ENCODE peak calls at places on chromosomes 6 and 20, in six cellular contexts. One of them, this sample, is unnamed.

GRCh38 chr6:73942581-73942980 is 246.6 kb downstream of the CD109 start:
- DNase-seq in skeletal muscle cell: peak
- DNase-seq in CD8-positive, alpha-beta T cell: no peak
- DNase-seq in Jurkat, Clone E6-1: no peak
- DNase-seq in A549: no peak
- DNase-seq in transverse colon: no peak
- DNase-seq in this sample: peak

GRCh38 chr6:122833229-122833556 is 44.1 kb downstream of the SMPDL3A start:
- DNase-seq in skeletal muscle cell: no peak
- DNase-seq in CD8-positive, alpha-beta T cell: no peak
- DNase-seq in Jurkat, Clone E6-1: no peak
- DNase-seq in A549: no peak
- DNase-seq in transverse colon: no peak
- DNase-seq in this sample: no peak

GRCh38 chr6:35654883-35655282 is 33.8 kb downstream of the FKBP5 start:
- DNase-seq in skeletal muscle cell: no peak
- DNase-seq in CD8-positive, alpha-beta T cell: no peak
- DNase-seq in Jurkat, Clone E6-1: no peak
- DNase-seq in A549: no peak
- DNase-seq in transverse colon: no peak
- DNase-seq in this sample: no peak

GRCh38 chr6:119234457-119234856 is 115.1 kb downstream of the MAN1A1 start:
- DNase-seq in skeletal muscle cell: no peak
- DNase-seq in CD8-positive, alpha-beta T cell: no peak
- DNase-seq in Jurkat, Clone E6-1: no peak
- DNase-seq in A549: no peak
- DNase-seq in transverse colon: no peak
- DNase-seq in this sample: no peak

GRCh38 chr6:154814063-154814462 is 80.8 kb downstream of the SCAF8 start:
- DNase-seq in skeletal muscle cell: no peak
- DNase-seq in CD8-positive, alpha-beta T cell: no peak
- DNase-seq in Jurkat, Clone E6-1: no peak
- DNase-seq in A549: no peak
- DNase-seq in transverse colon: no peak
- DNase-seq in this sample: no peak

GRCh38 chr6:8085053-8085511 is 17.3 kb downstream of the EEF1E1 start:
- DNase-seq in skeletal muscle cell: peak
- DNase-seq in CD8-positive, alpha-beta T cell: no peak
- DNase-seq in Jurkat, Clone E6-1: no peak
- DNase-seq in A549: no peak
- DNase-seq in transverse colon: no peak
- DNase-seq in this sample: peak

GRCh38 chr20:13231031-13231752 is 10.1 kb downstream of the ISM1 start:
- DNase-seq in skeletal muscle cell: peak
- DNase-seq in CD8-positive, alpha-beta T cell: peak
- DNase-seq in Jurkat, Clone E6-1: no peak
- DNase-seq in A549: no peak
- DNase-seq in transverse colon: no peak
- DNase-seq in this sample: peak

GRCh38 chr6:170376386-170377084 is 70.0 kb downstream of the FAM120B start:
- DNase-seq in skeletal muscle cell: no peak
- DNase-seq in CD8-positive, alpha-beta T cell: no peak
- DNase-seq in Jurkat, Clone E6-1: no peak
- DNase-seq in A549: no peak
- DNase-seq in transverse colon: no peak
- DNase-seq in this sample: no peak

GRCh38 chr20:48012401-48012974 is 227.2 kb upstream of the SULF2 start:
- DNase-seq in skeletal muscle cell: no peak
- DNase-seq in CD8-positive, alpha-beta T cell: no peak
- DNase-seq in Jurkat, Clone E6-1: no peak
- DNase-seq in A549: no peak
- DNase-seq in transverse colon: no peak
- DNase-seq in this sample: peak

GRCh38 chr6:10413850-10414765 is 766 bp downstream of the TFAP2A start:
- DNase-seq in skeletal muscle cell: no peak
- DNase-seq in CD8-positive, alpha-beta T cell: no peak
- DNase-seq in Jurkat, Clone E6-1: no peak
- DNase-seq in A549: peak
- DNase-seq in transverse colon: no peak
- DNase-seq in this sample: no peak

GRCh38 chr6:111958534-111958933 is 85.3 kb upstream of the FYN start:
- DNase-seq in skeletal muscle cell: no peak
- DNase-seq in CD8-positive, alpha-beta T cell: no peak
- DNase-seq in Jurkat, Clone E6-1: no peak
- DNase-seq in A549: no peak
- DNase-seq in transverse colon: no peak
- DNase-seq in this sample: no peak

GRCh38 chr6:38024908-38025307 is 205.4 kb downstream of the ZFAND3 start:
- DNase-seq in skeletal muscle cell: no peak
- DNase-seq in CD8-positive, alpha-beta T cell: no peak
- DNase-seq in Jurkat, Clone E6-1: no peak
- DNase-seq in A549: no peak
- DNase-seq in transverse colon: no peak
- DNase-seq in this sample: no peak

GRCh38 chr6:134148566-134148965 is 96.1 kb upstream of the SLC2A12 start:
- DNase-seq in skeletal muscle cell: no peak
- DNase-seq in CD8-positive, alpha-beta T cell: no peak
- DNase-seq in Jurkat, Clone E6-1: no peak
- DNase-seq in A549: no peak
- DNase-seq in transverse colon: no peak
- DNase-seq in this sample: no peak

GRCh38 chr6:31152776-31153175 is 4.8 kb downstream of the CCHCR1 start:
- DNase-seq in skeletal muscle cell: no peak
- DNase-seq in CD8-positive, alpha-beta T cell: no peak
- DNase-seq in Jurkat, Clone E6-1: no peak
- DNase-seq in A549: no peak
- DNase-seq in transverse colon: no peak
- DNase-seq in this sample: no peak

GRCh38 chr6:118551063-118551672 is 3.1 kb downstream of the PLN start:
- DNase-seq in skeletal muscle cell: peak
- DNase-seq in CD8-positive, alpha-beta T cell: no peak
- DNase-seq in Jurkat, Clone E6-1: peak
- DNase-seq in A549: peak
- DNase-seq in transverse colon: no peak
- DNase-seq in this sample: no peak

GRCh38 chr20:59850018-59850641 is 83.3 kb downstream of the SYCP2 start:
- DNase-seq in skeletal muscle cell: no peak
- DNase-seq in CD8-positive, alpha-beta T cell: no peak
- DNase-seq in Jurkat, Clone E6-1: peak
- DNase-seq in A549: peak
- DNase-seq in transverse colon: no peak
- DNase-seq in this sample: no peak

GRCh38 chr6:105211831-105212230 is 32.0 kb upstream of the POPDC3 start:
- DNase-seq in skeletal muscle cell: no peak
- DNase-seq in CD8-positive, alpha-beta T cell: no peak
- DNase-seq in Jurkat, Clone E6-1: no peak
- DNase-seq in A549: no peak
- DNase-seq in transverse colon: no peak
- DNase-seq in this sample: no peak

GRCh38 chr20:40703981-40704530 is 15.0 kb upstream of the MAFB start:
- DNase-seq in skeletal muscle cell: no peak
- DNase-seq in CD8-positive, alpha-beta T cell: no peak
- DNase-seq in Jurkat, Clone E6-1: no peak
- DNase-seq in A549: no peak
- DNase-seq in transverse colon: no peak
- DNase-seq in this sample: no peak

GRCh38 chr6:129251669-129252376 is 368.9 kb downstream of the LAMA2 start:
- DNase-seq in skeletal muscle cell: peak
- DNase-seq in CD8-positive, alpha-beta T cell: no peak
- DNase-seq in Jurkat, Clone E6-1: peak
- DNase-seq in A549: peak
- DNase-seq in transverse colon: peak
- DNase-seq in this sample: peak

GRCh38 chr6:164929155-164929977 is 380.0 kb downstream of the C6orf118 start:
- DNase-seq in skeletal muscle cell: no peak
- DNase-seq in CD8-positive, alpha-beta T cell: no peak
- DNase-seq in Jurkat, Clone E6-1: no peak
- DNase-seq in A549: no peak
- DNase-seq in transverse colon: no peak
- DNase-seq in this sample: no peak

GRCh38 chr20:50467618-50468373 is 42.4 kb upstream of the PTPN1 start:
- DNase-seq in skeletal muscle cell: no peak
- DNase-seq in CD8-positive, alpha-beta T cell: peak
- DNase-seq in Jurkat, Clone E6-1: peak
- DNase-seq in A549: peak
- DNase-seq in transverse colon: no peak
- DNase-seq in this sample: no peak

GRCh38 chr6:138601128-138601527 is 101.8 kb upstream of the NHSL1 start:
- DNase-seq in skeletal muscle cell: peak
- DNase-seq in CD8-positive, alpha-beta T cell: no peak
- DNase-seq in Jurkat, Clone E6-1: no peak
- DNase-seq in A549: no peak
- DNase-seq in transverse colon: no peak
- DNase-seq in this sample: no peak

GRCh38 chr6:169172435-169172834 is 81.2 kb downstream of the THBS2 start:
- DNase-seq in skeletal muscle cell: no peak
- DNase-seq in CD8-positive, alpha-beta T cell: no peak
- DNase-seq in Jurkat, Clone E6-1: no peak
- DNase-seq in A549: no peak
- DNase-seq in transverse colon: no peak
- DNase-seq in this sample: peak

GRCh38 chr20:57560554-57561355 is at the start of gene PCK1:
- DNase-seq in skeletal muscle cell: no peak
- DNase-seq in CD8-positive, alpha-beta T cell: no peak
- DNase-seq in Jurkat, Clone E6-1: no peak
- DNase-seq in A549: peak
- DNase-seq in transverse colon: peak
- DNase-seq in this sample: no peak

GRCh38 chr6:64680446-64680845 is 1026.6 kb downstream of the EYS start:
- DNase-seq in skeletal muscle cell: no peak
- DNase-seq in CD8-positive, alpha-beta T cell: no peak
- DNase-seq in Jurkat, Clone E6-1: no peak
- DNase-seq in A549: no peak
- DNase-seq in transverse colon: no peak
- DNase-seq in this sample: no peak

GRCh38 chr20:39829255-39829654 is 859.8 kb downstream of the MAFB start:
- DNase-seq in skeletal muscle cell: no peak
- DNase-seq in CD8-positive, alpha-beta T cell: no peak
- DNase-seq in Jurkat, Clone E6-1: no peak
- DNase-seq in A549: no peak
- DNase-seq in transverse colon: no peak
- DNase-seq in this sample: no peak

GRCh38 chr6:111604259-111605099 is 1.2 kb downstream of the TRAF3IP2 start:
- DNase-seq in skeletal muscle cell: peak
- DNase-seq in CD8-positive, alpha-beta T cell: no peak
- DNase-seq in Jurkat, Clone E6-1: no peak
- DNase-seq in A549: no peak
- DNase-seq in transverse colon: peak
- DNase-seq in this sample: no peak

GRCh38 chr6:90080876-90081464 is 186.7 kb downstream of the GJA10 start:
- DNase-seq in skeletal muscle cell: no peak
- DNase-seq in CD8-positive, alpha-beta T cell: peak
- DNase-seq in Jurkat, Clone E6-1: peak
- DNase-seq in A549: no peak
- DNase-seq in transverse colon: no peak
- DNase-seq in this sample: no peak

GRCh38 chr6:168124921-168125320 is 45.9 kb upstream of the FRMD1 start:
- DNase-seq in skeletal muscle cell: no peak
- DNase-seq in CD8-positive, alpha-beta T cell: no peak
- DNase-seq in Jurkat, Clone E6-1: no peak
- DNase-seq in A549: no peak
- DNase-seq in transverse colon: no peak
- DNase-seq in this sample: no peak

GRCh38 chr6:96939019-96939805 is 14.7 kb downstream of the KLHL32 start:
- DNase-seq in skeletal muscle cell: peak
- DNase-seq in CD8-positive, alpha-beta T cell: no peak
- DNase-seq in Jurkat, Clone E6-1: no peak
- DNase-seq in A549: no peak
- DNase-seq in transverse colon: no peak
- DNase-seq in this sample: no peak

GRCh38 chr6:37299990-37300389 is 42.0 kb upstream of the TMEM217 start:
- DNase-seq in skeletal muscle cell: no peak
- DNase-seq in CD8-positive, alpha-beta T cell: no peak
- DNase-seq in Jurkat, Clone E6-1: no peak
- DNase-seq in A549: no peak
- DNase-seq in transverse colon: no peak
- DNase-seq in this sample: no peak

GRCh38 chr6:107318100-107318736 is 141.1 kb downstream of the PDSS2 start:
- DNase-seq in skeletal muscle cell: peak
- DNase-seq in CD8-positive, alpha-beta T cell: no peak
- DNase-seq in Jurkat, Clone E6-1: peak
- DNase-seq in A549: peak
- DNase-seq in transverse colon: peak
- DNase-seq in this sample: no peak

GRCh38 chr6:72386324-72386723 is 235.5 kb upstream of the KCNQ5 start:
- DNase-seq in skeletal muscle cell: no peak
- DNase-seq in CD8-positive, alpha-beta T cell: no peak
- DNase-seq in Jurkat, Clone E6-1: no peak
- DNase-seq in A549: no peak
- DNase-seq in transverse colon: no peak
- DNase-seq in this sample: no peak

GRCh38 chr20:45337367-45338120 is 10.7 kb downstream of the SDC4 start:
- DNase-seq in skeletal muscle cell: peak
- DNase-seq in CD8-positive, alpha-beta T cell: no peak
- DNase-seq in Jurkat, Clone E6-1: no peak
- DNase-seq in A549: no peak
- DNase-seq in transverse colon: peak
- DNase-seq in this sample: peak
- H3K4me3 ChIP-seq in skeletal muscle cell: no peak
- H3K4me3 ChIP-seq in CD8-positive, alpha-beta T cell: no peak
- H3K4me3 ChIP-seq in Jurkat, Clone E6-1: no peak
- H3K4me3 ChIP-seq in A549: peak
- H3K4me3 ChIP-seq in transverse colon: no peak
- H3K4me3 ChIP-seq in this sample: no peak

GRCh38 chr6:41201784-41202181 is 834 bp upstream of the TREML2 start:
- DNase-seq in skeletal muscle cell: no peak
- DNase-seq in CD8-positive, alpha-beta T cell: no peak
- DNase-seq in Jurkat, Clone E6-1: no peak
- DNase-seq in A549: no peak
- DNase-seq in transverse colon: no peak
- DNase-seq in this sample: no peak
- H3K4me3 ChIP-seq in skeletal muscle cell: no peak
- H3K4me3 ChIP-seq in CD8-positive, alpha-beta T cell: peak
- H3K4me3 ChIP-seq in Jurkat, Clone E6-1: peak
- H3K4me3 ChIP-seq in A549: no peak
- H3K4me3 ChIP-seq in transverse colon: no peak
- H3K4me3 ChIP-seq in this sample: no peak

DNA sequence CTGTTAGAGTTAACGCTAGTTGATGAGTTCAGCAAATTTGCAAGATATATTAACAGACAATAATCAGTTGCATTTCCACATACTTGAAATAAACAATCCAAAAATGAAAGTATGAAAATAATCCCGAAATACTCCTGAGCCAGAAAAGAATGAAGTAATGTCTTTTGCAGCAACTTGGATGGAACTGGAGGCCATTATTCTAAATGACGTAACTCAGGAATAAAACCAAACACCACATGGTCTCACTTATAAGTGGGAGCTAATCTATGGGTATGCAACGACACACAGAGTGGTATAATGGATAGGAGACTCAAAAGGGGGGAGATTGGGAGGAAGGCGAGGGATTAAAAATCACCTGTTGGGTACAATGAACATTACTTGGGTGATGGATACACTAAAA is 872.9 kb upstream of the GJE1 start:
- DNase-seq in skeletal muscle cell: no peak
- DNase-seq in CD8-positive, alpha-beta T cell: no peak
- DNase-seq in Jurkat, Clone E6-1: no peak
- DNase-seq in A549: no peak
- DNase-seq in transverse colon: no peak
- DNase-seq in this sample: no peak
- H3K4me3 ChIP-seq in skeletal muscle cell: no peak
- H3K4me3 ChIP-seq in CD8-positive, alpha-beta T cell: no peak
- H3K4me3 ChIP-seq in Jurkat, Clone E6-1: no peak
- H3K4me3 ChIP-seq in A549: no peak
- H3K4me3 ChIP-seq in transverse colon: no peak
- H3K4me3 ChIP-seq in this sample: no peak

GRCh38 chr6:1617466-1618304 is 8.0 kb downstream of the FOXC1 start:
- DNase-seq in skeletal muscle cell: no peak
- DNase-seq in CD8-positive, alpha-beta T cell: no peak
- DNase-seq in Jurkat, Clone E6-1: no peak
- DNase-seq in A549: no peak
- DNase-seq in transverse colon: no peak
- DNase-seq in this sample: no peak
- H3K4me3 ChIP-seq in skeletal muscle cell: no peak
- H3K4me3 ChIP-seq in CD8-positive, alpha-beta T cell: no peak
- H3K4me3 ChIP-seq in Jurkat, Clone E6-1: no peak
- H3K4me3 ChIP-seq in A549: no peak
- H3K4me3 ChIP-seq in transverse colon: no peak
- H3K4me3 ChIP-seq in this sample: no peak

This sample was measured in BJ.